ENCODE peak calls at places on chromosomes 7 and 10, in six cellular contexts. R, N, S, V, W and X are unnamed samples.

GRCh38 chr10:58400609-58401008 is 15.4 kb downstream of the TFAM start:
- DNase-seq in W (no peak), S (no peak), N (no peak), V (no peak), R (no peak), X (no peak)

GRCh38 chr10:48599830-48600134 is 5.1 kb downstream of the ARHGAP22 start:
- DNase-seq in N (no peak), W (no peak), R (peak; percentile 60), S (no peak), V (no peak), X (no peak)

GRCh38 chr10:110923856-110924493 is 4.6 kb downstream of the SHOC2 start:
- DNase-seq in R (no peak), W (peak; percentile 83), N (no peak), S (no peak), V (no peak), X (no peak)

GRCh38 chr7:46839651-46840050 is 742.3 kb downstream of the TNS3 start:
- DNase-seq in N (no peak), V (no peak), R (no peak), S (no peak), W (no peak), X (no peak)

GRCh38 chr10:12719365-12719764 is 282.1 kb downstream of the CCDC3 start:
- DNase-seq in S (no peak), V (no peak), R (no peak), N (no peak), W (no peak), X (no peak)

GRCh38 chr7:1857487-1858425 is 187.7 kb downstream of the ELFN1 start:
- DNase-seq in N (no peak), W (no peak), V (no peak), R (peak; percentile 20), S (no peak), X (peak; percentile 22)

GRCh38 chr7:155108144-155108901 is 38.2 kb downstream of the HTR5A start:
- DNase-seq in S (no peak), R (no peak), N (no peak), W (no peak), V (no peak), X (no peak)

GRCh38 chr10:43132796-43133195 is 5.4 kb upstream of the CSGALNACT2 start:
- DNase-seq in S (no peak), W (no peak), V (no peak), N (no peak), R (no peak), X (no peak)

GRCh38 chr7:94100723-94101345 is 96.7 kb upstream of the BET1 start:
- DNase-seq in W (no peak), N (no peak), V (no peak), R (no peak), S (no peak), X (no peak)

GRCh38 chr7:124649397-124650029 is 116.1 kb downstream of the GPR37 start:
- DNase-seq in S (no peak), R (no peak), N (no peak), W (peak; percentile 38), V (no peak), X (no peak)

GRCh38 chr10:122474145-122474739 is 12.9 kb downstream of the HTRA1 start:
- DNase-seq in R (no peak), N (no peak), S (no peak), W (no peak), V (peak; percentile 36), X (no peak)

GRCh38 chr10:110544958-110545537 is 22.4 kb upstream of the SMC3 start:
- DNase-seq in W (no peak), N (no peak), V (no peak), S (no peak), R (no peak), X (no peak)

GRCh38 chr7:128031901-128032604 is 816 bp upstream of the LRRC4 start:
- DNase-seq in V (peak; percentile 70), N (no peak), R (peak; percentile 79), S (peak; percentile 77), W (peak; percentile 89), X (peak; percentile 76)

GRCh38 chr7:22348379-22348778 is 8.6 kb downstream of the RAPGEF5 start:
- DNase-seq in W (peak; percentile 25), R (no peak), V (no peak), N (no peak), S (no peak), X (no peak)

GRCh38 chr10:61987951-61988379 is 86.5 kb downstream of the ARID5B start:
- DNase-seq in S (peak; percentile 68), V (no peak), N (no peak), R (no peak), W (no peak), X (no peak)

GRCh38 chr10:12843296-12843945 is 158.1 kb downstream of the CCDC3 start:
- DNase-seq in R (no peak), W (no peak), S (no peak), N (no peak), V (no peak), X (no peak)

GRCh38 chr7:71650653-71651337 is 518.9 kb downstream of the GALNT17 start:
- DNase-seq in S (no peak), W (no peak), N (no peak), R (no peak), V (no peak), X (no peak)

GRCh38 chr10:129642427-129642826 is 175.4 kb downstream of the MGMT start:
- DNase-seq in N (no peak), W (peak; percentile 80), V (no peak), R (no peak), S (no peak), X (no peak)

GRCh38 chr10:59387951-59388431 is 25.6 kb upstream of the FAM13C start:
- DNase-seq in N (no peak), V (no peak), W (peak; percentile 82), R (no peak), S (no peak), X (no peak)

GRCh38 chr7:116395125-116395791 is 104.3 kb upstream of the CAV2 start:
- DNase-seq in V (peak; percentile 16), S (no peak), N (no peak), W (peak; percentile 92), R (no peak), X (no peak)

GRCh38 chr10:112724404-112724991 is 225.5 kb upstream of the TCF7L2 start:
- DNase-seq in N (no peak), W (no peak), R (no peak), V (no peak), S (no peak), X (no peak)

GRCh38 chr10:6404127-6405072 is 175.7 kb downstream of the PRKCQ start:
- DNase-seq in R (no peak), N (no peak), S (no peak), V (no peak), W (no peak), X (no peak)

GRCh38 chr7:7565018-7565680 is 1.5 kb upstream of the MIOS start:
- DNase-seq in S (peak; percentile 21), N (no peak), W (no peak), R (no peak), V (no peak), X (no peak)

GRCh38 chr10:18647945-18648344 is 3.4 kb downstream of the NSUN6 start:
- DNase-seq in S (no peak), W (no peak), N (no peak), V (no peak), R (no peak), X (no peak)

GRCh38 chr7:46243406-46243805 is 322.3 kb upstream of the IGFBP3 start:
- DNase-seq in N (no peak), V (no peak), R (no peak), W (no peak), S (no peak), X (no peak)

GRCh38 chr7:105656922-105657521 is 75.7 kb upstream of the EFCAB10 start:
- DNase-seq in N (peak; percentile 36), V (peak; percentile 65), W (peak; percentile 70), R (peak; percentile 55), S (peak; percentile 79), X (peak; percentile 67)

GRCh38 chr10:46028584-46029570 is 1.5 kb downstream of the NCOA4 start:
- DNase-seq in V (no peak), W (peak; percentile 91), N (peak; percentile 48), R (no peak), S (peak; percentile 66), X (peak; percentile 26)

GRCh38 chr7:19773361-19773760 is at the start of gene TMEM196:
- DNase-seq in V (peak; percentile 15), R (peak; percentile 62), W (no peak), N (no peak), S (no peak), X (peak; percentile 5)

GRCh38 chr10:100509241-100509640 is 10.4 kb downstream of the SEC31B start:
- DNase-seq in S (no peak), N (no peak), R (no peak), V (no peak), W (no peak), X (no peak)